ENCODE peak calls at places on chromosomes 16 and 17, in six cellular contexts. One of them, this sample, is unnamed.

GRCh38 chr17:78472035-78472905 is 93.8 kb downstream of the PGS1 start:
- DNase-seq in body of pancreas: no peak
- DNase-seq in neural crest cell: no peak
- DNase-seq in tibial nerve: no peak
- DNase-seq in glutamatergic neuron: no peak
- DNase-seq in left ventricle myocardium inferior: no peak
- DNase-seq in this sample: no peak

GRCh38 chr16:27441998-27442397 is 40.0 kb downstream of the IL21R start:
- DNase-seq in body of pancreas: no peak
- DNase-seq in neural crest cell: no peak
- DNase-seq in tibial nerve: no peak
- DNase-seq in glutamatergic neuron: no peak
- DNase-seq in left ventricle myocardium inferior: no peak
- DNase-seq in this sample: no peak

GRCh38 chr17:21397341-21398050 is 21.3 kb downstream of the KCNJ12 start:
- DNase-seq in body of pancreas: no peak
- DNase-seq in neural crest cell: no peak
- DNase-seq in tibial nerve: no peak
- DNase-seq in glutamatergic neuron: peak
- DNase-seq in left ventricle myocardium inferior: no peak
- DNase-seq in this sample: no peak

GRCh38 chr17:37062036-37062435 is 113.3 kb downstream of the AATF start:
- DNase-seq in body of pancreas: no peak
- DNase-seq in neural crest cell: no peak
- DNase-seq in tibial nerve: no peak
- DNase-seq in glutamatergic neuron: no peak
- DNase-seq in left ventricle myocardium inferior: no peak
- DNase-seq in this sample: no peak

GRCh38 chr17:14351493-14351892 is 50.6 kb downstream of the HS3ST3B1 start:
- DNase-seq in body of pancreas: no peak
- DNase-seq in neural crest cell: no peak
- DNase-seq in tibial nerve: no peak
- DNase-seq in glutamatergic neuron: no peak
- DNase-seq in left ventricle myocardium inferior: no peak
- DNase-seq in this sample: no peak

GRCh38 chr17:9768381-9768934 is 22.9 kb downstream of the DHRS7C start:
- DNase-seq in body of pancreas: no peak
- DNase-seq in neural crest cell: peak
- DNase-seq in tibial nerve: no peak
- DNase-seq in glutamatergic neuron: no peak
- DNase-seq in left ventricle myocardium inferior: no peak
- DNase-seq in this sample: no peak

GRCh38 chr16:58393138-58393504 is 850 bp downstream of the GINS3 start:
- DNase-seq in body of pancreas: no peak
- DNase-seq in neural crest cell: no peak
- DNase-seq in tibial nerve: no peak
- DNase-seq in glutamatergic neuron: no peak
- DNase-seq in left ventricle myocardium inferior: no peak
- DNase-seq in this sample: no peak

GRCh38 chr16:67278773-67279295 is 498 bp upstream of the PLEKHG4 start:
- DNase-seq in body of pancreas: peak
- DNase-seq in neural crest cell: no peak
- DNase-seq in tibial nerve: no peak
- DNase-seq in glutamatergic neuron: no peak
- DNase-seq in left ventricle myocardium inferior: no peak
- DNase-seq in this sample: no peak

GRCh38 chr16:67770371-67770991 is 35.9 kb downstream of the RANBP10 start:
- DNase-seq in body of pancreas: no peak
- DNase-seq in neural crest cell: no peak
- DNase-seq in tibial nerve: no peak
- DNase-seq in glutamatergic neuron: no peak
- DNase-seq in left ventricle myocardium inferior: no peak
- DNase-seq in this sample: no peak

GRCh38 chr16:27841061-27841801 is 222.3 kb downstream of the GSG1L start:
- DNase-seq in body of pancreas: no peak
- DNase-seq in neural crest cell: no peak
- DNase-seq in tibial nerve: no peak
- DNase-seq in glutamatergic neuron: no peak
- DNase-seq in left ventricle myocardium inferior: no peak
- DNase-seq in this sample: no peak

GRCh38 chr16:10740845-10741208 is 2.8 kb upstream of the NUBP1 start:
- DNase-seq in body of pancreas: no peak
- DNase-seq in neural crest cell: no peak
- DNase-seq in tibial nerve: no peak
- DNase-seq in glutamatergic neuron: no peak
- DNase-seq in left ventricle myocardium inferior: no peak
- DNase-seq in this sample: no peak

GRCh38 chr16:49856741-49857330 is 924 bp upstream of the ZNF423 start:
- DNase-seq in body of pancreas: peak
- DNase-seq in neural crest cell: peak
- DNase-seq in tibial nerve: peak
- DNase-seq in glutamatergic neuron: peak
- DNase-seq in left ventricle myocardium inferior: peak
- DNase-seq in this sample: peak

GRCh38 chr17:8991514-8992285 is 26.2 kb upstream of the PIK3R5 start:
- DNase-seq in body of pancreas: peak
- DNase-seq in neural crest cell: peak
- DNase-seq in tibial nerve: peak
- DNase-seq in glutamatergic neuron: peak
- DNase-seq in left ventricle myocardium inferior: peak
- DNase-seq in this sample: peak

GRCh38 chr16:47873434-47873833 is 282.4 kb downstream of the ABCC12 start:
- DNase-seq in body of pancreas: no peak
- DNase-seq in neural crest cell: no peak
- DNase-seq in tibial nerve: no peak
- DNase-seq in glutamatergic neuron: no peak
- DNase-seq in left ventricle myocardium inferior: no peak
- DNase-seq in this sample: no peak
- TF ChIP-seq CTCF in body of pancreas: no peak
- TF ChIP-seq CTCF in neural crest cell: peak
- TF ChIP-seq CTCF in tibial nerve: no peak
- TF ChIP-seq CTCF in glutamatergic neuron: no peak
- TF ChIP-seq CTCF in left ventricle myocardium inferior: peak
- TF ChIP-seq CTCF in this sample: no peak

DNA sequence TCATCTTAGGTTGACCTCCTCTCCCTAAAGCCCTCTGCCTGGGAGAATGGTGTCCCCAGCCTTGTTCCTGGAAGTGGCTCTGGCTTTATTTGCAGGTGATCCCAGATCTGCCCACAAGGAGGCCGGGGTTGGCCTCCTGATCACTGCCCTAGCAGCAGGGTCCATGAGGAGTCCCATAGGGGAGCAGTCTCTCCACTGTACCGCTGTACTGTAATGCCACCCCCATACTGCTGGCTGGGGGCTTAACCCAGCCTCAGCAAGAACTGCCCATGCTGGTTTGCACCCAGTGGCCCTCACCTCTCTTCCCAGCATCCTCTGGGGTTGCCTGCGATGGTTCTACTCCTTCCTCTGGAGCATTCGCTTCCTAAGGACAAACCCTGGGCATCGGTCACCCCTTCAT is 39.1 kb downstream of the PSME3IP1 start:
- DNase-seq in body of pancreas: no peak
- DNase-seq in neural crest cell: no peak
- DNase-seq in tibial nerve: no peak
- DNase-seq in glutamatergic neuron: peak
- DNase-seq in left ventricle myocardium inferior: no peak
- DNase-seq in this sample: no peak
- TF ChIP-seq CTCF in body of pancreas: no peak
- TF ChIP-seq CTCF in neural crest cell: peak
- TF ChIP-seq CTCF in tibial nerve: no peak
- TF ChIP-seq CTCF in glutamatergic neuron: peak
- TF ChIP-seq CTCF in left ventricle myocardium inferior: peak
- TF ChIP-seq CTCF in this sample: peak

DNA sequence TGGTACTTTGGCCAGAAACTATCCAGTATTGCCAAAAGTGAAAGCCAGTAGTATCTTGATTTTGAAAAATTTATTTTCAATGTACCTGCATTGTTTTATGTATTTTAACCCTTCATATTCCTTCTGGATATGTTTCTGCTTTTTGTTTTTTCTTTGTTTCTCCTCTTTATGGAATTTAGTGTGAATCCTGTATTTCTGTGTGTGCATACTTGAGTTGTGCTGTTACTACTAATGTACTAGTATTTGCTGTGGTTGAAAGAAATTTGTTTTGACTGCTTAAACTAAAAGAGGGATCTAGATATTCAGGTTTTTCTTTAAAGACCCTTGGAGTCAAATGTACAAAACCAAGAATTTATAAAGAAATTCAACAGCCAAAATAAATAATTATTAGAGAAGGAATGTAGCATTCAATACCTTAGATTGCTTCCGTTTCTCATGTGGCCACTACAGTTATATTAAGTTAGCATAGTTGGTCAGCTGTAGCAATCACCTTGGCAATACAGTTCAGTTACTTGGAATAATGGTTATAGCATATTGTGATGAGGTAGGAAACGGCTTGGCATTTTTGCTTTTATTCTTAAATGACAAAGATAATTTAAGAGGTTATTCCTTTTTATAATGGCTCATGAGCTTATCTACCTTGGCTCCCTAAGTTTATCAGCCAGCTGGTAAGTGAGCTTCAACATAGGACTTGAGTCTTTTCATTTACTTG is 4.9 kb downstream of the PHKB start:
- DNase-seq in body of pancreas: no peak
- DNase-seq in neural crest cell: no peak
- DNase-seq in tibial nerve: no peak
- DNase-seq in glutamatergic neuron: no peak
- DNase-seq in left ventricle myocardium inferior: no peak
- DNase-seq in this sample: no peak
- TF ChIP-seq CTCF in body of pancreas: no peak
- TF ChIP-seq CTCF in neural crest cell: no peak
- TF ChIP-seq CTCF in tibial nerve: no peak
- TF ChIP-seq CTCF in glutamatergic neuron: no peak
- TF ChIP-seq CTCF in left ventricle myocardium inferior: no peak
- TF ChIP-seq CTCF in this sample: no peak

DNA sequence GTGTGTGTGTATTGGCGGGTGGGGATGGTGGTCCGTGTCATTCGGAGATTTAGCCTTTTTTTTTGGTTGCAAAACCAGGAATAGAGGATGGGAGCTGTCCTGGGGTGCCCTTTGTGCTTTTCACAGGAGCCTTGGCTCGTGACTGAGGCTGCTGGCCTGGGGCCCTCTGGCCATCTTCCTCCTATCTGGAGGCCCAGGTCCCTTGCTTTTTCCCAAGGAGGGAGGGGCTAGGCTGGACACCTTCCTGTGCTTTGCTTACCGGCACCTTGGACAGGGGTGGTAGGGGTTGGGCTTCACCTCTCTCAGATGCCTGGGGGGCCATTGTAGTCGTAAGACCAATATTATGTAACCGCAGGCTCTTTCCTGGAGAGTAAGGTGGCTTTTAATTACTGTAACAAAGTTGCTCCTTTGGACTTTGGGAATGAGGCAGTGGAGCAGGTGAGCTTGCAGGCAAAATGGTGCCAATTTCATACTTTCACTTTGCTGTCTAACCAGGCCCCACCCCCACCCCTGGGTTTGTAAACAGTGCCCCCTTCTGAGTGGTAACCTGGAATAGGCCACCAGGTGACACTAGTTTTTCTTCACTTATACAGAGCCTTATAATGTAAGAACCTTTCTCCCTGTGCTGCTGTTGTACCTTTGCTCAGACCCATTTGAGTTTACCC is 1.2 kb downstream of the DYNLL2 start:
- DNase-seq in body of pancreas: peak
- DNase-seq in neural crest cell: no peak
- DNase-seq in tibial nerve: no peak
- DNase-seq in glutamatergic neuron: no peak
- DNase-seq in left ventricle myocardium inferior: peak
- DNase-seq in this sample: no peak
- TF ChIP-seq CTCF in body of pancreas: peak
- TF ChIP-seq CTCF in neural crest cell: peak
- TF ChIP-seq CTCF in tibial nerve: no peak
- TF ChIP-seq CTCF in glutamatergic neuron: no peak
- TF ChIP-seq CTCF in left ventricle myocardium inferior: no peak
- TF ChIP-seq CTCF in this sample: no peak

GRCh38 chr17:38761612-38762011 is 9.1 kb downstream of the PSMB3 start:
- DNase-seq in body of pancreas: no peak
- DNase-seq in neural crest cell: peak
- DNase-seq in tibial nerve: no peak
- DNase-seq in glutamatergic neuron: peak
- DNase-seq in left ventricle myocardium inferior: no peak
- DNase-seq in this sample: no peak
- TF ChIP-seq CTCF in body of pancreas: no peak
- TF ChIP-seq CTCF in neural crest cell: peak
- TF ChIP-seq CTCF in tibial nerve: no peak
- TF ChIP-seq CTCF in glutamatergic neuron: peak
- TF ChIP-seq CTCF in left ventricle myocardium inferior: no peak
- TF ChIP-seq CTCF in this sample: no peak

GRCh38 chr16:85209526-85210121 is 97.4 kb upstream of the CIBAR2 start:
- DNase-seq in body of pancreas: no peak
- DNase-seq in neural crest cell: no peak
- DNase-seq in tibial nerve: no peak
- DNase-seq in glutamatergic neuron: no peak
- DNase-seq in left ventricle myocardium inferior: peak
- DNase-seq in this sample: no peak
- TF ChIP-seq CTCF in body of pancreas: peak
- TF ChIP-seq CTCF in neural crest cell: no peak
- TF ChIP-seq CTCF in tibial nerve: no peak
- TF ChIP-seq CTCF in glutamatergic neuron: no peak
- TF ChIP-seq CTCF in left ventricle myocardium inferior: peak
- TF ChIP-seq CTCF in this sample: no peak

DNA sequence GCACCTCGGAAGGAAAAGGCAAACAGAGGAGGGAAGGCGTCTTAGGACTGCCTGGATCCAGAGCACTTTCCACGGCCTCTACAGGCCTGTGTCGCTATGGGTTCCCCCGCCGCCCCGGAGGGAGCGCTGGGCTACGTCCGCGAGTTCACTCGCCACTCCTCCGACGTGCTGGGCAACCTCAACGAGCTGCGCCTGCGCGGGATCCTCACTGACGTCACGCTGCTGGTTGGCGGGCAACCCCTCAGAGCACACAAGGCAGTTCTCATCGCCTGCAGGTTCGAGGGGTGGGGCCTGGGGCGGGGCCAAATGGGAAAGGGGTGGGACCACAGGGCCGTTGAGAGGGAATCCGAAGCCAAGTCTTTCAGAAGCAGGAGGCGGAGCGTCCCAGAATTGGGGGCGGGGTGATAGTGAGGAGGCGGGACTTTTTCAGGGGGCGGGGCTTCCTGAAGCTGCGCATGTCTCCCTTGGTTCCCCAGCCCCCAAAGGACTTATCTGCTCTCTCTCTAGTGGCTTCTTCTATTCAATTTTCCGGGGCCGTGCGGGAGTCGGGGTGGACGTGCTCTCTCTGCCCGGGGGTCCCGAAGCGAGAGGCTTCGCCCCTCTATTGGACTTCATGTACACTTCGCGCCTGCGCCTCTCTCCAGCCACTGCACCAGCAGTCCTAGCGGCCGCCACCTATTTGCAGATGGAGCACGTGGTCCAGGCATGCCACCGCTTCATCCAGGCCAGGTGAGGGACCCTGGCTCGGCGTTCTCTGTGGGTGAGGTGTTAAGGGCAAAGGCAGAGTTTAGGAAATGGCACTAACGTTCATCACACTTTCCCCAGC is 939 bp downstream of the BCL6B start:
- DNase-seq in body of pancreas: peak
- DNase-seq in neural crest cell: peak
- DNase-seq in tibial nerve: peak
- DNase-seq in glutamatergic neuron: peak
- DNase-seq in left ventricle myocardium inferior: peak
- DNase-seq in this sample: peak
- TF ChIP-seq CTCF in body of pancreas: no peak
- TF ChIP-seq CTCF in neural crest cell: no peak
- TF ChIP-seq CTCF in tibial nerve: no peak
- TF ChIP-seq CTCF in glutamatergic neuron: no peak
- TF ChIP-seq CTCF in left ventricle myocardium inferior: no peak
- TF ChIP-seq CTCF in this sample: no peak